ENCODE peak calls at places on chromosomes 5 and 9, in seven cellular contexts. D is effector memory CD4-positive, alpha-beta T cell; I is kidney; T is activated CD8-positive, alpha-beta memory T cell treated with anti-CD3 and anti-CD28 coated beads for 4 hours; R is epithelial cell of esophagus; L is AG09309; Q is AG08396. A is an unnamed sample.
A peak's percentile ranks its signal among the peaks of the same experiment; 100 is the strongest.

GRCh38 chr5:145682197-145682895 is 152.8 kb downstream of the PRELID2 start:
- DNase-seq in D (no peak), I (no peak), T (no peak), R (no peak), L (no peak), Q (no peak), A (no peak)

GRCh38 chr9:93587651-93588347 is 11.4 kb downstream of the PHF2 start:
- DNase-seq in D (no peak), I (no peak), T (no peak), R (no peak), L (no peak), Q (no peak), A (no peak)

GRCh38 chr5:36874465-36874864 is 2.1 kb upstream of the NIPBL start:
- DNase-seq in D (no peak), I (no peak), T (no peak), R (no peak), L (no peak), Q (no peak), A (no peak)

GRCh38 chr9:23291001-23291400 is 535.0 kb downstream of the ELAVL2 start:
- DNase-seq in D (no peak), I (no peak), T (no peak), R (no peak), L (no peak), Q (no peak), A (no peak)

GRCh38 chr9:98231770-98232478 is 23.5 kb downstream of the TBC1D2 start:
- DNase-seq in D (no peak), I (no peak), T (no peak), R (peak; percentile 79), L (peak; percentile 75), Q (peak; percentile 68), A (no peak)

GRCh38 chr5:108093186-108093585 is 288.7 kb downstream of the FBXL17 start:
- DNase-seq in D (no peak), I (no peak), T (no peak), R (peak; percentile 10), L (no peak), Q (peak; percentile 15), A (no peak)

GRCh38 chr5:6583049-6583880 is 49.6 kb downstream of the NSUN2 start:
- DNase-seq in D (no peak), I (no peak), T (no peak), R (peak; percentile 18), L (no peak), Q (peak; percentile 88), A (no peak)

GRCh38 chr9:89720721-89721660 is 116.2 kb downstream of the GADD45G start:
- DNase-seq in D (no peak), I (no peak), T (no peak), R (no peak), L (no peak), Q (no peak), A (no peak)

GRCh38 chr5:91132552-91132951 is 250.6 kb downstream of the ARRDC3 start:
- DNase-seq in D (no peak), I (no peak), T (no peak), R (no peak), L (no peak), Q (no peak), A (no peak)

A was measured in RWPE2.